ENCODE peak calls at places on chromosomes 4 and X, in six cellular contexts. Y is HCT116, R is PC-3, T is fibroblast of lung, Q is GM23338, B is H1. M is an unnamed sample.

GRCh38 chrX:46649421-46650260 is 76.1 kb downstream of the CHST7 start:
- DNase-seq in Y (no peak), R (no peak), T (no peak), Q (peak), B (no peak), M (no peak)

GRCh38 chr4:138558886-138559285 is 316.7 kb upstream of the SLC7A11 start:
- DNase-seq in Y (no peak), R (no peak), T (no peak), Q (no peak), B (no peak), M (no peak)

GRCh38 chr4:20364969-20365368 is 113.3 kb downstream of the SLIT2 start:
- DNase-seq in Y (no peak), R (no peak), T (no peak), Q (no peak), B (no peak), M (no peak)

GRCh38 chr4:25859429-25860148 is 3.2 kb downstream of the SEL1L3 start:
- DNase-seq in Y (no peak), R (no peak), T (peak), Q (no peak), B (no peak), M (no peak)

GRCh38 chr4:2942037-2942531 is 21.1 kb downstream of the NOP14 start:
- DNase-seq in Y (no peak), R (no peak), T (no peak), Q (no peak), B (no peak), M (no peak)

GRCh38 chr4:118264096-118264495 is 88.7 kb downstream of the PRSS12 start:
- DNase-seq in Y (no peak), R (no peak), T (no peak), Q (no peak), B (no peak), M (no peak)

GRCh38 chr4:150582881-150583286 is 933 bp downstream of the MAB21L2 start:
- DNase-seq in Y (no peak), R (no peak), T (peak), Q (peak), B (peak), M (no peak)

GRCh38 chrX:38982843-38983242 is 181.6 kb downstream of the MID1IP1 start:
- DNase-seq in Y (no peak), R (no peak), T (no peak), Q (no peak), B (no peak), M (no peak)

GRCh38 chrX:72003811-72004750 is 93.4 kb downstream of the NHSL2 start:
- DNase-seq in Y (peak), R (peak), T (peak), Q (peak), B (peak), M (peak)

GRCh38 chrX:91414710-91415109 is 19.9 kb upstream of the PABPC5 start:
- DNase-seq in Y (no peak), R (peak), T (no peak), Q (peak), B (no peak), M (no peak)

GRCh38 chrX:151722241-151722846 is 6.5 kb downstream of the FATE1 start:
- DNase-seq in Y (peak), R (no peak), T (peak), Q (peak), B (peak), M (no peak)

GRCh38 chr4:20844311-20844710 is 144.1 kb downstream of the PACRGL start:
- DNase-seq in Y (no peak), R (no peak), T (no peak), Q (no peak), B (no peak), M (no peak)

GRCh38 chrX:136214551-136214950 is 36.6 kb downstream of the MAP7D3 start:
- DNase-seq in Y (no peak), R (peak), T (peak), Q (no peak), B (no peak), M (no peak)

GRCh38 chrX:38312436-38312835 is 14.9 kb downstream of the RPGR start:
- DNase-seq in Y (peak), R (peak), T (peak), Q (no peak), B (no peak), M (peak)

GRCh38 chr4:144644368-144645101 is 1.4 kb upstream of the HHIP start:
- DNase-seq in Y (no peak), R (no peak), T (no peak), Q (no peak), B (no peak), M (no peak)

GRCh38 chr4:103244251-103244650 is 46.1 kb upstream of the CENPE start:
- DNase-seq in Y (no peak), R (no peak), T (no peak), Q (no peak), B (no peak), M (peak)

GRCh38 chrX:1178580-1179057 is 33.8 kb downstream of the CRLF2 start:
- DNase-seq in Y (no peak), R (peak), T (no peak), Q (peak), B (peak), M (peak)

GRCh38 chrX:40156472-40157227 is 58.9 kb upstream of the BCOR start:
- DNase-seq in Y (no peak), R (no peak), T (no peak), Q (peak), B (peak), M (no peak)

GRCh38 chrX:39645059-39645895 is 452.5 kb downstream of the BCOR start:
- DNase-seq in Y (no peak), R (peak), T (peak), Q (no peak), B (no peak), M (peak)

GRCh38 chr4:42119916-42120315 is 32.5 kb downstream of the BEND4 start:
- DNase-seq in Y (no peak), R (no peak), T (no peak), Q (peak), B (no peak), M (no peak)

GRCh38 chrX:15157624-15158023 is 112.3 kb downstream of the ASB9 start:
- DNase-seq in Y (no peak), R (no peak), T (no peak), Q (no peak), B (no peak), M (no peak)

GRCh38 chr4:25367004-25367621 is 9.9 kb upstream of the ANAPC4 start:
- DNase-seq in Y (no peak), R (peak), T (peak), Q (peak), B (no peak), M (peak)

GRCh38 chr4:1597021-1597931 is 86.8 kb downstream of the FAM53A start:
- DNase-seq in Y (no peak), R (no peak), T (no peak), Q (no peak), B (no peak), M (no peak)

GRCh38 chr4:136713140-136713539 is 819.2 kb downstream of the PCDH18 start:
- DNase-seq in Y (no peak), R (peak), T (peak), Q (peak), B (no peak), M (no peak)

GRCh38 chrX:133749370-133749769 is 236.0 kb downstream of the GPC3 start:
- DNase-seq in Y (no peak), R (no peak), T (no peak), Q (no peak), B (no peak), M (no peak)

GRCh38 chr4:38805530-38806145 is 1.0 kb upstream of the TLR1 start:
- DNase-seq in Y (no peak), R (no peak), T (peak), Q (no peak), B (no peak), M (no peak)

GRCh38 chr4:177699365-177700213 is 257.4 kb upstream of the AGA start:
- DNase-seq in Y (no peak), R (peak), T (peak), Q (no peak), B (no peak), M (peak)

DNA sequence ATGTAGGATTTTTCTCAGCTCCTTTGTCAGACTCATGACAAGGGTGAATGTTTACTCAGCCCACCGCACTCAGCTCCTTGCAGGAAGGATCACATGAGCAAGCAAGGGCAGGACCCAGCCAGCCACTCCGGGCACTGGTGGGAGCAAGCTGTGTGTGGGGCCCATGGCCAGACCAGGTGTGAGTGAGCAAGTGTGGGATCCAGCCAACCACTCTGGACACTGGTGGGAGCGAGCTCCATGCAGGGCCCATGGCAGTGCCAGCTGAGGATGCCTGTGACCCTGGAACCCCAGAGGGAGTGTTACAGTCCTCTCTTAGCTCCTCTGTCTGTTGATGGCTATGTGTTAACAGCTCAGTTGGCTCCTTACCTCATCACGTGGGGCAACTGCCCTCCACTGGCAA is 2750.6 kb downstream of the PCDH7 start:
- DNase-seq in Y (no peak), R (no peak), T (no peak), Q (no peak), B (no peak), M (no peak)
- TF ChIP-seq CTCF in Y (no peak), R (no peak), T (no peak), Q (no peak), B (no peak), M (no peak)

DNA sequence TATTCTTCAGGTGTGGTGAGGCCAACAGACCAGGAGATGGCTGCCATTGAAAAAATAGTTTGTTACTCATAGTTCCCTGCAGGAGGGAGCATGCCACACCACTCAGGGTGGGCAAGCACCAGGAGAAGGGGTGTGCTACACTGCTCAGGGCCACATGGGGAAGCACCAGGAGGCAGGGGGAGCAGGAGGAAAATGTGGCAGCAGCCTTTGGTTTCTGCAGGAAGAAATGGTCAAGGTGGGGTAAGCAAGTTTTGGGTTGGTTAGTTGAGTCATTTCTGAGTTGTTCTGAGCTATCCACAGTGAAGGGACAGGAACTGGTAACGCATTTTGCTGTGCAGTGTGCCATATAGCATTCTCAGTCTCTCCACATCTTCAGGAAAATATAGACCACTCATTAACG is 23.8 kb downstream of the FGFBP1 start:
- DNase-seq in Y (no peak), R (no peak), T (no peak), Q (no peak), B (no peak), M (peak)
- H3K4me2 ChIP-seq in Y (peak), R (no peak), T (no peak), Q (no peak), B (no peak), M (peak)

GRCh38 chrX:2501246-2502102 is 698 bp upstream of the DHRSX start:
- DNase-seq in Y (no peak), R (no peak), T (no peak), Q (no peak), B (peak), M (no peak)

GRCh38 chrX:2500681-2501151 is at the start of the genes DHRSX and ZBED1:
- DNase-seq in Y (no peak), R (peak), T (peak), Q (no peak), B (peak), M (no peak)

GRCh38 chrX:2502668-2503519 is 2.1 kb upstream of the DHRSX start:
- DNase-seq in Y (no peak), R (no peak), T (no peak), Q (no peak), B (no peak), M (no peak)

GRCh38 chrX:2503591-2504500 is 3.1 kb upstream of the DHRSX start:
- DNase-seq in Y (no peak), R (no peak), T (no peak), Q (no peak), B (no peak), M (no peak)

GRCh38 chrX:2502120-2502667 is 1.4 kb upstream of the DHRSX start:
- DNase-seq in Y (no peak), R (no peak), T (no peak), Q (no peak), B (no peak), M (no peak)
- H3K27ac ChIP-seq in Y (no peak), R (no peak), T (no peak), Q (no peak), B (no peak), M (no peak)

GRCh38 chrX:110346681-110347080 is 12.0 kb upstream of the RTL9 start:
- DNase-seq in Y (no peak), R (no peak), T (peak), Q (peak), B (peak), M (no peak)
- TF ChIP-seq CTCF in Y (no peak), R (no peak), T (no peak), Q (peak), B (no peak), M (no peak)

DNA sequence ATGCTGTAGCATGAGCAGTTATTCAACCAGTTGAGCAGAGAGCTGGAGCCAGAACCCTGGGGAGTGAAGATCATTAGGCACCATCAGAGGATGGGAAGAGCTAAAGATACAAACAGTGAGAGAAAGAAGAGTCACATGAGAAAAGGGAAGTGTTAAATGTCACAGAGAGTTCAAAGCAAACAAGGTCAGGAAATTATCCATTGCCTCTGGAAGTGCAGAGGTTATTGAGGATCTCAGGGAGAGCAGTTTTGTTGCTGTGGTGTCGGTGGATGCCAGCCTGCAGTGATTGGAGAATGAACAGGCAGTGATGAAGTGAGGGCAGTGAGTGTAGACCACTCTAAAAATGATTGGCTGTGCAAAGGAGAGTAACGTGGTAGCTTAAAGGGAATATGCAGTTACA is 17.7 kb downstream of the SPARCL1 start:
- DNase-seq in Y (no peak), R (no peak), T (no peak), Q (no peak), B (no peak), M (no peak)
- H3K4me2 ChIP-seq in Y (no peak), R (no peak), T (no peak), Q (no peak), B (no peak), M (no peak)

DNA sequence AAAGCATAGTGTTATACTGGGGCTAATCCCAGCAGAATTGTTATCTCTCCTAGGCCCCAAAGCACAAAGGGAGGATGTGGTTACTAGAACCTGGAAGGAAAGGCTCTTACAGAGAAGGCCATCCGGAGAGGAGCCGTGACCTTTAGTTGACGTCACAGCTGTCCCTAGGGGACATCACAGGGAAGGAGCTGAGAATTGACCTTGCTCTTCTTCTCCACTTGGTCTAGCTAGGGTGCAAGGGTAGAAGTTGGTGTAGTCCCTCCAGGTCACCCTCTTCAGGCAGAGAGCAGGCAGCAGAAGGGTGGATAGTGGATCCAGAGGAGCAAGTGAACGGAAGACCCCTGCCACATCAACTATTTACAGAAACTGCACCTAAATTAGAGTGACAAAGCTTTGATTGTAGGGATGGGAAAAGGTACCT is 22.8 kb upstream of the FGF2 start:
- DNase-seq in Y (no peak), R (no peak), T (no peak), Q (no peak), B (no peak), M (no peak)
- H3K27ac ChIP-seq in Y (no peak), R (no peak), T (no peak), Q (no peak), B (no peak), M (no peak)

DNA sequence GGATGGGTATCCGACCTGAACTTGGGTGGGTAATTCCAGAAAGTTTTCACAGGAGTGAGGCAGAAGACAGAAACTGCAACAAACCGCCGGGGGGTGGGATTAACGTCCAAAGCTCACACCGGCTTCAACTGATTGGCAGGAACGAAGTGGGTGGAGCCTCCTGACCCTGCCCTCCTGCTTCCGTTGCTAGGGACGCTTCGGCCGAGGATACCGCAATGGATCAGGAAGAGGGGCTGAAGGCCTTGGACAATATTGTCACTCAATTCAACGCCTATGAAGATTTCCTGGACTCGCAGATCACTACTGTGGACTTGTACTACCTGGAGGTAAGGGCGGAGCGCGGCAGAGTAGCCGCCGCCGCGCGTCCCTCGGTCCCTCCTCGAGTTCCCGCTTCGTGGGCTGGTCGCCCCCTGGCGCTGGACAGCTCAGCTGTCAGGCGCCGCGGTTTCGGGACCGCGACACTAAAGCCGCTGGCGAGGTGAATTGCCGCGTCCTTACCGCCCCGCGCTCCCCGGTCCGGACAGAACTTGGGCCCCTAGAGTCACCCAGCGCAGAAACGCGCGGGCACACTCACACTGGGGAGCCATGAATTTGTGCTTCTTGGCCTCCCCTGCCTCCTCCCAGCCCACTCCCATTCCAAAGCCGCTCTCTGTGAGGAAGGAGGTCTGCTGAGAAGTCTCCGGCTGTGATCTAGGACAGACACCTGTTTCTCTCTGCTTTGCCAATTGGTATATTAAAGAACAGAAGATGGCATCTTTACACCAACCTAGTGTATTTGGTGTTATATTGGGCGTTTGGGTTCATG is at the start of gene CFAP299:
- DNase-seq in Y (peak), R (no peak), T (peak), Q (peak), B (peak), M (peak)
- TF ChIP-seq CTCF in Y (peak), R (no peak), T (peak), Q (peak), B (peak), M (peak)

GRCh38 chr4:7968262-7968896 is 28.7 kb upstream of the AFAP1 start:
- DNase-seq in Y (no peak), R (no peak), T (no peak), Q (no peak), B (no peak), M (no peak)
- H3K4me2 ChIP-seq in Y (no peak), R (no peak), T (no peak), Q (no peak), B (no peak), M (no peak)

GRCh38 chrX:50375481-50376267 is 95.0 kb downstream of the DGKK start:
- DNase-seq in Y (no peak), R (no peak), T (no peak), Q (no peak), B (no peak), M (no peak)
- H3K27ac ChIP-seq in Y (no peak), R (no peak), T (no peak), Q (no peak), B (no peak), M (no peak)

GRCh38 chr4:10161146-10161545 is 44.5 kb upstream of the WDR1 start:
- DNase-seq in Y (no peak), R (no peak), T (no peak), Q (no peak), B (no peak), M (peak)

GRCh38 chr4:10158355-10158942 is 41.9 kb upstream of the WDR1 start:
- DNase-seq in Y (no peak), R (peak), T (no peak), Q (no peak), B (no peak), M (peak)

GRCh38 chr4:10159671-10160070 is 43.1 kb upstream of the WDR1 start:
- DNase-seq in Y (no peak), R (no peak), T (no peak), Q (no peak), B (no peak), M (peak)

GRCh38 chr4:10161840-10162239 is 45.2 kb upstream of the WDR1 start:
- DNase-seq in Y (no peak), R (no peak), T (no peak), Q (no peak), B (no peak), M (no peak)

DNA sequence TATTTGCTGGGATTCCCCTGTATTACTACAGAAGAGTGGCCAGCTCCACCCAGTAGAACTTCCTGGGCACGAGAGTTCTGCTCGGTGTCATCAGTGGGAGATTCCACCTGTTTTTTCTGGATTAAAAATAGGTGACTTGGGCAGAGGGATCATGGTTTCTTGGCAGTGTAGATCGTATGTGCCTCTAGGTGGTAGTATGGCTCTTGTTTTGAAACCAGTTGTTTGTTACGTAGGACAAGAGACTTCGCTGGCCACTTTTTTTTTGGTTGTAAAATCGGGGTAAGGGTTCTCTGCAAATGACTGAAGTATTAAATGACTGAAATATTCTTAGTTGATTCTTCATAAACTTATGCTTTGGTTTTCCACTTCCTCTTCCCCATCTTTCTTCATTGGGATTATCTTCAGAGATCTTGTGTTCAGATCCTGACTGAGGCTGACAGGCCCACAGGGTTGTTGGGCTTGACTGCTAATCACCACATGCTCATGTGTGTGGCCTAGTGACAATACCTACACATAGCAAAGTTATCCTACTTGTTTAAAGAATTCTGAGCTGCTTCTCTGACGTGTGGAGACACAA is 43.8 kb upstream of the WDR1 start:
- DNase-seq in Y (peak), R (peak), T (no peak), Q (peak), B (no peak), M (no peak)
- TF ChIP-seq CTCF in Y (peak), R (peak), T (no peak), Q (peak), B (no peak), M (peak)

M was measured in mammary epithelial cell.